ENCODE peak calls at places on chromosome X, in six cellular contexts. A is cardiac muscle cell; T is stimulated activated naive CD4-positive, alpha-beta T cell; S is CD4-positive, alpha-beta memory T cell; O is NCI-H748 treated with DMSO at 0.1 percent for 48 hours; I is SW 1271. F is an unnamed sample.

GRCh38 chrX:148620023-148620422 is 119.6 kb downstream of the AFF2 start:
- DNase-seq in A (no peak), I (no peak), O (no peak), S (no peak), T (no peak), F (no peak)

GRCh38 chrX:47351706-47352105 is 18.7 kb upstream of the ZNF157 start:
- DNase-seq in A (no peak), S (no peak), T (no peak), O (no peak), I (no peak), F (peak)

GRCh38 chrX:21972721-21973120 is 32.2 kb downstream of the SMS start:
- DNase-seq in I (no peak), O (no peak), T (peak), S (peak), A (no peak), F (peak)

GRCh38 chrX:39733745-39734144 is 364.0 kb downstream of the BCOR start:
- DNase-seq in S (no peak), I (no peak), T (no peak), A (no peak), O (no peak), F (no peak)

GRCh38 chrX:132292753-132293152 is 73.5 kb upstream of the RAP2C start:
- DNase-seq in I (no peak), A (peak), S (peak), O (no peak), T (no peak), F (peak)

GRCh38 chrX:50941638-50942037 is 31.1 kb downstream of the BMP15 start:
- DNase-seq in S (no peak), A (no peak), O (no peak), T (no peak), I (no peak), F (peak)

GRCh38 chrX:130105226-130105625 is 5.1 kb downstream of the ELF4 start:
- DNase-seq in A (no peak), T (no peak), I (no peak), O (no peak), S (no peak), F (no peak)

GRCh38 chrX:150225756-150226155 is 137.4 kb upstream of the MAMLD1 start:
- DNase-seq in A (no peak), I (no peak), T (no peak), O (no peak), S (no peak), F (no peak)

GRCh38 chrX:24862343-24862742 is 153.4 kb downstream of the ARX start:
- DNase-seq in A (no peak), S (no peak), I (no peak), T (no peak), O (no peak), F (no peak)

GRCh38 chrX:69457756-69458155 is 46.4 kb upstream of the NALF2 start:
- DNase-seq in I (no peak), S (no peak), T (no peak), A (no peak), O (no peak), F (no peak)

GRCh38 chrX:567891-568290 is 62.7 kb upstream of the SHOX start:
- DNase-seq in A (no peak), S (no peak), O (no peak), T (no peak), I (no peak), F (no peak)

GRCh38 chrX:39437670-39438441 is 636.6 kb downstream of the MID1IP1 start:
- DNase-seq in I (no peak), A (no peak), S (no peak), T (no peak), O (no peak), F (no peak)

GRCh38 chrX:72716766-72717165 is 2.7 kb upstream of the PHKA1 start:
- DNase-seq in S (no peak), O (no peak), T (no peak), I (no peak), A (no peak), F (no peak)

GRCh38 chrX:72306851-72307645 is 1.3 kb upstream of the CITED1 start:
- DNase-seq in S (peak), O (no peak), I (peak), A (peak), T (no peak), F (peak)

F was measured in Daoy.